ENCODE peak calls at places on chromosomes 3 and 15, in nine cellular contexts. L, I, G, W, F, P, O, R and V are unnamed samples.

GRCh38 chr3:169029674-169030285 is 633.7 kb downstream of the MECOM start:
- DNase-seq in L (no peak), I (no peak), G (no peak), W (no peak), F (no peak), P (no peak), O (no peak), R (no peak), V (no peak)

GRCh38 chr3:117149577-117149976 is 440.0 kb downstream of the TUSC7 start:
- DNase-seq in L (no peak), I (no peak), G (no peak), W (no peak), F (no peak), P (no peak), O (peak; percentile 20), R (no peak), V (no peak)

GRCh38 chr3:106628407-106628806 is 748.8 kb upstream of the CCDC54 start:
- DNase-seq in L (peak; percentile 67), I (no peak), G (no peak), W (no peak), F (no peak), P (peak; percentile 67), O (no peak), R (no peak), V (no peak)

GRCh38 chr3:155078959-155079794 is 942 bp upstream of the MME start:
- DNase-seq in L (peak; percentile 70), I (no peak), G (no peak), W (no peak), F (no peak), P (peak; percentile 69), O (peak; percentile 52), R (no peak), V (no peak)

GRCh38 chr15:101613130-101614000 is 38.8 kb downstream of the TM2D3 start:
- DNase-seq in L (peak; percentile 54), I (no peak), G (no peak), W (no peak), F (no peak), P (peak; percentile 15), O (no peak), R (peak; percentile 96), V (no peak)

GRCh38 chr3:56800373-56801150 is 1.2 kb downstream of the ARHGEF3 start:
- DNase-seq in L (no peak), I (no peak), G (no peak), W (peak; percentile 67), F (no peak), P (no peak), O (no peak), R (no peak), V (peak; percentile 71)

GRCh38 chr3:71684752-71685151 is 40.5 kb downstream of the EIF4E3 start:
- DNase-seq in L (peak; percentile 78), I (peak; percentile 63), G (no peak), W (no peak), F (no peak), P (peak; percentile 93), O (no peak), R (no peak), V (no peak)

GRCh38 chr3:160129459-160130061 is 95.7 kb upstream of the C3orf80 start:
- DNase-seq in L (peak; percentile 95), I (peak; percentile 97), G (no peak), W (no peak), F (peak; percentile 46), P (peak; percentile 96), O (no peak), R (no peak), V (no peak)

GRCh38 chr15:57333487-57333886 is 42.8 kb upstream of the CGNL1 start:
- DNase-seq in L (peak; percentile 54), I (no peak), G (no peak), W (no peak), F (no peak), P (no peak), O (no peak), R (no peak), V (no peak)

GRCh38 chr3:157026091-157026490 is 133.9 kb downstream of the CCNL1 start:
- DNase-seq in L (no peak), I (no peak), G (no peak), W (no peak), F (no peak), P (no peak), O (no peak), R (no peak), V (no peak)

GRCh38 chr15:58426501-58426900 is 5.3 kb upstream of the LIPC start:
- DNase-seq in L (no peak), I (no peak), G (no peak), W (no peak), F (no peak), P (no peak), O (no peak), R (no peak), V (no peak)

GRCh38 chr3:11791339-11792200 is 55.1 kb downstream of the TAMM41 start:
- DNase-seq in L (no peak), I (no peak), G (no peak), W (no peak), F (no peak), P (no peak), O (no peak), R (no peak), V (no peak)

DNA sequence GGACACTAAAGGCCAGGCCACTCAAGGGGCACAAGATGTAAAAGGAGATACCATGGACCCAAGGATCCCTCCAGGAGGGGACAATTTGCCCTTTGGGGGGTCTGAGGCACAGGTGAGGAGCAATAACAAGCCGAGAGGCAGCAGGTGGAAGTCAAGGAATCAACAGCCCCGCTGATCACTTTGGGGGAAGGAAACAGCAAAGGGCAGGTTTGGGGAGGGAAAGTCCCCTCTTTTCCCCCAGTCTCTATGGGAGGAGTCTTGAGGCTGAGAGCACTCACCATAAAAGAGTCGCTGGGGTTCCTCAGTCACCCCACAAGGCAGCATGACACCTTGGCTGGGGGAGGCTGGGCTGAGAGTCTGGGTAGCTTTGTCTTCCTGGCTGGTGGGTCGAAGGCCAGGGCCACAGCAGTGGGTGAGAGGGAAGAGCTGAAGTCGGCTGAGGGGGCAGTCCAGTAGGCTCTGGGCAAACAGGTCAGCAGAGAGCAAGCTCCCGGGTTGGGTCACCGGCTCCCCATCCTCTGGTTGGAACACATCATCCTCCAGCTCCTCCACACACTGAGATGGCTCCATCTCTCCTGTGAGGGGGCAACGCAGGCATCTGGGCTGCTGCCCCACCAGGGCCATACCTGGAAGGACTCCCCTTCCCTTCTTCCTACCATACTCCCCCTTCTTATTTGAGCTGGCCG is 3.0 kb downstream of the BMF start:
- DNase-seq in L (no peak), I (no peak), G (no peak), W (no peak), F (no peak), P (no peak), O (no peak), R (no peak), V (peak; percentile 18)
- H3K4me3 ChIP-seq in L (no peak overlapping the region), I (no peak overlapping the region), G (no peak overlapping the region), W (peak overlapping the region; percentile 63), F (peak overlapping the region; percentile 1), P (no peak overlapping the region), O (no peak overlapping the region), R (no peak overlapping the region), V (no peak overlapping the region)

DNA sequence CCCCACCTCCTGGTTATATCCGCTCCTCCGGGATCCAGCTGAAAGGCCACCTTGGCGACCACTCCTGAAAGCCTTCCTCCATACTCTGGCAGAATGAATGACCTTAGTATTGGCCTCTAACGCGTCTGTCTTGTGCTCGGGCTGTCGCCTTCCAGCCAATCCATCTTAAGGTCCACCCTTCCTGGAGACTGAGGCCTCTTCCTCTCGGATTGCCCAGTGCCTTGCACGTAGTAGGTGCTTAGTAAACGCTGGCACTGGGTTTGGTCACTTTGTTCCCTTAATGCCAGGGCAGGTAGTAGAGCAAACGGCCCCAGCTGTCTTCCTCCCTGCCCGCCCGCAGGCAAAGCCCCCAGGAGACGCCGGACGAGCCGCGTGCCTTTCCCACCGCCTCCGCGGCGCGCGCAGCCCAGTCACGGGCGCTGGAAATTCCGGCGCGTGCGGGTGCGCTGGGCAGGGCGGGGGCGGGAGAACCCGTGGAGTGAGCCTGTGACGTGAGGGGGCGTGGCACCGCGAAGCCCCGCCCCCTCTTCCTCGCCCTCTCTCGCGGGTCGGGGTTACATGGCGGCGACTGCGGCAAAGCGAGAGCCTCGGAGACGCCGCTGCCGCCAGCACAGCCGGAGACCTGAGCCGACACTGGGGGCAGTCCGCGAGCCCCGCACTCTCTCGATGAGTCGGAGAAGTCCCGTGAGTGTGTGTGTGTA is at the start of gene MAPK6:
- DNase-seq in L (peak; percentile 95), I (peak; percentile 50), G (peak; percentile 97), W (peak; percentile 91), F (peak; percentile 87), P (peak; percentile 97), O (peak; percentile 95), R (peak; percentile 97), V (peak; percentile 93)
- H3K4me3 ChIP-seq in L (peak within 1 kb of the TSS; percentile 98), I (peak within 1 kb of the TSS; percentile 56), G (peak within 1 kb of the TSS; percentile 63), W (peak within 1 kb of the TSS; percentile 79), F (peak within 1 kb of the TSS; percentile 65), P (peak within 1 kb of the TSS; percentile 100), O (peak within 1 kb of the TSS; percentile 64), R (peak within 1 kb of the TSS; percentile 65), V (peak within 1 kb of the TSS; percentile 69)

GRCh38 chr3:34066999-34067398 is 268.6 kb downstream of the PDCD6IP start:
- DNase-seq in L (no peak), I (no peak), G (no peak), W (no peak), F (no peak), P (no peak), O (no peak), R (no peak), V (no peak)

GRCh38 chr3:34065901-34066300 is 267.5 kb downstream of the PDCD6IP start:
- DNase-seq in L (no peak), I (no peak), G (no peak), W (no peak), F (no peak), P (no peak), O (no peak), R (no peak), V (no peak)

GRCh38 chr3:34067442-34068130 is 269.2 kb downstream of the PDCD6IP start:
- DNase-seq in L (no peak), I (no peak), G (no peak), W (no peak), F (no peak), P (no peak), O (no peak), R (no peak), V (no peak)

GRCh38 chr3:34070831-34071230 is 272.4 kb downstream of the PDCD6IP start:
- DNase-seq in L (no peak), I (no peak), G (no peak), W (no peak), F (no peak), P (no peak), O (no peak), R (no peak), V (no peak)

DNA sequence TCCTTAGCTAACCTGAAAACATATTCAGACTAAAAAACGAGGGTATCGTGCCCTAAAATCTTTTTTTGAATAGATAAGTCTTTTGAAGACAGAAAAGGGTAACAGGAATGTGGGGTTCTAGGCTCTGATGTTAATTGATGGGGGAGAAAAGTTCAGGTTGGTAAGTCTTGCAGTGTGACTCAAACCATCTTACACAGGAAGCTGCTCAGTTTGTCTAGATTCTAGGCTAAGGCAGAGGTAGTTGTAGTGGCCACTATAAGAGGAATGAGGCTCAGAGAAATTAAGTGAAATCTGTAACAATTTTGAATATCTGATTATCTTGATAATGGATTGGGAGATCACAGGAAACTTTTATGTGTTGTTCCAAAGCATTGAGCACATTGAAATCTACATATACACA is 267.9 kb downstream of the PDCD6IP start:
- DNase-seq in L (no peak), I (no peak), G (no peak), W (no peak), F (no peak), P (no peak), O (no peak), R (no peak), V (no peak)
- H3K4me3 ChIP-seq in L (no peak overlapping the region), I (no peak overlapping the region), G (no peak overlapping the region), W (no peak overlapping the region), F (no peak overlapping the region), P (no peak overlapping the region), O (no peak overlapping the region), R (no peak overlapping the region), V (no peak overlapping the region)

GRCh38 chr15:28923726-28924280 is 38.0 kb downstream of the APBA2 start:
- DNase-seq in L (no peak), I (no peak), G (no peak), W (no peak), F (no peak), P (no peak), O (no peak), R (no peak), V (no peak)
- H3K4me3 ChIP-seq in L (no peak overlapping the region), I (no peak overlapping the region), G (no peak overlapping the region), W (no peak overlapping the region), F (no peak overlapping the region), P (no peak overlapping the region), O (no peak overlapping the region), R (no peak overlapping the region), V (no peak overlapping the region)